ENCODE peak calls at places on chromosomes 13 and 19, in four cellular contexts. D, M, I and G are unnamed samples.

GRCh38 chr13:53691417-53691816 is 662.8 kb downstream of the OLFM4 start:
- DNase-seq in D (no peak), M (no peak), I (no peak), G (peak)

GRCh38 chr13:61316647-61317046 is 99.0 kb downstream of the PCDH20 start:
- DNase-seq in M (no peak), I (no peak), D (no peak), G (peak)

GRCh38 chr19:48397263-48397635 is 3.8 kb downstream of the GRIN2D start:
- DNase-seq in D (no peak), M (no peak), I (no peak), G (no peak)

GRCh38 chr13:67224148-67224846 is 5.8 kb downstream of the PCDH9 start:
- DNase-seq in I (peak), M (peak), D (no peak), G (peak)

GRCh38 chr13:35484384-35484783 is 7.9 kb upstream of the MAB21L1 start:
- DNase-seq in M (no peak), D (no peak), I (no peak), G (no peak)

GRCh38 chr19:18898081-18898532 is 2.1 kb upstream of the CERS1 start:
- DNase-seq in D (no peak), M (no peak), I (peak), G (no peak)

GRCh38 chr13:93496985-93497673 is 270.5 kb downstream of the GPC6 start:
- DNase-seq in I (no peak), M (peak), D (no peak), G (no peak)

GRCh38 chr13:79647518-79647917 is 166.6 kb downstream of the NDFIP2 start:
- DNase-seq in M (no peak), I (no peak), D (no peak), G (no peak)

GRCh38 chr13:73109969-73110368 is 51.2 kb downstream of the KLF5 start:
- DNase-seq in M (no peak), D (no peak), I (no peak), G (no peak)

GRCh38 chr19:56994251-56995017 is 125.4 kb upstream of the USP29 start:
- DNase-seq in M (no peak), I (no peak), D (no peak), G (no peak)

GRCh38 chr19:45917421-45918091 is 3.0 kb upstream of the NANOS2 start:
- DNase-seq in I (no peak), M (no peak), D (no peak), G (no peak)

GRCh38 chr19:7904074-7905020 is 670 bp downstream of the MAP2K7 start:
- DNase-seq in M (peak), I (peak), D (peak), G (peak)

GRCh38 chr13:100836696-100837095 is 162.1 kb upstream of the TMTC4 start:
- DNase-seq in I (no peak), D (no peak), M (no peak), G (no peak)

GRCh38 chr13:30047154-30047874 is 196.9 kb upstream of the UBL3 start:
- DNase-seq in D (no peak), I (no peak), M (no peak), G (no peak)

GRCh38 chr13:41503386-41503785 is 46.0 kb downstream of the RGCC start:
- DNase-seq in I (no peak), M (no peak), D (no peak), G (no peak)

GRCh38 chr13:42334329-42334706 is 62.4 kb downstream of the AKAP11 start:
- DNase-seq in M (no peak), D (no peak), I (no peak), G (no peak)